ENCODE peak calls at places on chromosome 3, in six cellular contexts. Z, Y, O, L, F and E are unnamed samples. For H3K9me3, the result is how much of the 10 kb centered on the place peaks cover.

GRCh38 chr3:149936812-149937230 is 33.9 kb downstream of the PFN2 start:
- DNase-seq in Z (peak), Y (no peak), O (peak), L (no peak), F (peak), E (peak)

GRCh38 chr3:53744351-53744750 is 101.9 kb downstream of the CHDH start:
- DNase-seq in Z (peak), Y (no peak), O (no peak), L (no peak), F (no peak), E (no peak)

GRCh38 chr3:59368887-59369286 is 319.1 kb upstream of the CFAP20DC start:
- DNase-seq in Z (no peak), Y (no peak), O (no peak), L (no peak), F (no peak), E (no peak)

GRCh38 chr3:24181256-24181655 is 236.2 kb downstream of the NR1D2 start:
- DNase-seq in Z (no peak), Y (no peak), O (no peak), L (no peak), F (no peak), E (no peak)

GRCh38 chr3:151226825-151227224 is 23.8 kb upstream of the GPR171 start:
- DNase-seq in Z (no peak), Y (no peak), O (no peak), L (no peak), F (no peak), E (no peak)

GRCh38 chr3:14801031-14801430 is 17.7 kb upstream of the FGD5 start:
- DNase-seq in Z (no peak), Y (no peak), O (no peak), L (no peak), F (no peak), E (no peak)

GRCh38 chr3:190302209-190302885 is 19.9 kb downstream of the CLDN1 start:
- DNase-seq in Z (no peak), Y (no peak), O (no peak), L (no peak), F (no peak), E (no peak)

GRCh38 chr3:50412355-50412754 is 53.0 kb upstream of the TMEM115 start:
- DNase-seq in Z (no peak), Y (no peak), O (no peak), L (no peak), F (no peak), E (no peak)

GRCh38 chr3:11718582-11719405 is 75.1 kb upstream of the VGLL4 start:
- DNase-seq in Z (no peak), Y (peak), O (peak), L (no peak), F (peak), E (no peak)

GRCh38 chr3:197525706-197526105 is 30.1 kb downstream of the BDH1 start:
- DNase-seq in Z (peak), Y (no peak), O (no peak), L (no peak), F (no peak), E (no peak)

GRCh38 chr3:58924581-58924980 is 125.2 kb downstream of the CFAP20DC start:
- DNase-seq in Z (no peak), Y (no peak), O (no peak), L (no peak), F (no peak), E (no peak)

GRCh38 chr3:161770532-161771386 is 274.2 kb downstream of the OTOL1 start:
- DNase-seq in Z (no peak), Y (no peak), O (no peak), L (no peak), F (no peak), E (no peak)

GRCh38 chr3:148036331-148036881 is 627.2 kb downstream of the ZIC1 start:
- DNase-seq in Z (no peak), Y (no peak), O (no peak), L (no peak), F (no peak), E (no peak)

GRCh38 chr3:100105536-100105935 is 8.8 kb downstream of the FILIP1L start:
- DNase-seq in Z (no peak), Y (no peak), O (no peak), L (no peak), F (no peak), E (no peak)

GRCh38 chr3:140617135-140617534 is 60.7 kb upstream of the TRIM42 start:
- DNase-seq in Z (no peak), Y (no peak), O (no peak), L (no peak), F (no peak), E (no peak)

GRCh38 chr3:138549578-138549977 is 44.5 kb downstream of the CEP70 start:
- DNase-seq in Z (no peak), Y (no peak), O (no peak), L (no peak), F (no peak), E (no peak)

GRCh38 chr3:100044369-100044768 is 69.9 kb downstream of the FILIP1L start:
- DNase-seq in Z (no peak), Y (no peak), O (no peak), L (no peak), F (no peak), E (no peak)

GRCh38 chr3:150345021-150345538 is 63.0 kb upstream of the TSC22D2 start:
- DNase-seq in Z (peak), Y (no peak), O (no peak), L (no peak), F (peak), E (peak)

GRCh38 chr3:71423151-71423906 is 160.2 kb downstream of the FOXP1 start:
- DNase-seq in Z (no peak), Y (peak), O (no peak), L (no peak), F (no peak), E (no peak)

GRCh38 chr3:178618197-178618596 is 82.0 kb downstream of the KCNMB2 start:
- DNase-seq in Z (no peak), Y (no peak), O (no peak), L (no peak), F (no peak), E (no peak)

GRCh38 chr3:49007771-49008528 is 759 bp downstream of the WDR6 start:
- DNase-seq in Z (peak), Y (peak), O (peak), L (peak), F (peak), E (no peak)

GRCh38 chr3:195763248-195763830 is 42.6 kb downstream of the MUC20 start:
- DNase-seq in Z (no peak), Y (no peak), O (no peak), L (no peak), F (no peak), E (no peak)

GRCh38 chr3:148757238-148757930 is 59.7 kb downstream of the AGTR1 start:
- DNase-seq in Z (no peak), Y (no peak), O (no peak), L (peak), F (no peak), E (no peak)

GRCh38 chr3:16477501-16477900 is 36.0 kb downstream of the RFTN1 start:
- DNase-seq in Z (no peak), Y (no peak), O (no peak), L (no peak), F (no peak), E (no peak)
- H3K9me3 ChIP-seq in Z (under half), Y (under half), O (under half), L (under half), F (under half), E (under half)

DNA sequence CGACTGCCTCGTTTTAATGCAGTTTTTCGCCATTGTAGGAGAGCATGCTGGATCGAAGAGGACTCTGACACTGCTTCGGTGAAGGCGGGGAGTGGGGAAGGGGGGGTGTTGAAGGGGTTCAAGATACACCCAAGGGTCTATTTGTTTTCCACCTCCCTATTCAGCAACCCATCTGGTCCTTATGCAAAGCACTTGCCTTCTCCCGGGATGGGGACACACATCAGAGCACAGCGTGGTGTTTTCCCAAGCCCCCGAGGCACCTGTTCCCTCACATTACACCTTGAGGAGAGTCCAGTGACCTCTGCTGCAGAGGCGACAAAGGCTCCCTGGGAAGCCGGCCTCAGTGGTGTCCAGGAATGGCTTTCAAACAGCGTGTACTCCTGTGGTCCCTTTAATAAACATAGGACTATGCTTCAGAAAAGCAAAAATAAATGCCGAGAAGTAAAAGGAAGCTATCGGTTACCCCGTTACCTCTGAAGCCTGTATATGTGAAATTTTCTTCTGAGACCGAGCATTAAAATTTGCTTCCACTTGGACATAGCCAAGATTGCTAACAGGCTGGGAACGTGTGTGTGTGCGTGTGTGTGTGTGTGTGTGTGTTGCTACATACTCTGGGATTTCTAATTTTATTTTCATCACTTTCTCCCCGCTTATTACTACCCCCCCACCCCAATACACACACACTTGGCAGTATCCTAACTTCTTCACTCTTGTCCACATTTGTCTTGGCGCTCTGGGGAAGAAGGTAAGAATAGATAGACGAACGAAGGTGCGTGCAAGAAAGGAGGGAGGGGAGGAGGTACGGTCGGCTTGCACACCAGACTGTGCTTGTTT is 53.2 kb downstream of the CCDC54 start:
- DNase-seq in Z (peak), Y (no peak), O (peak), L (no peak), F (peak), E (no peak)
- H3K27ac ChIP-seq in Z (no peak), Y (peak), O (peak), L (no peak), F (peak), E (no peak)

DNA sequence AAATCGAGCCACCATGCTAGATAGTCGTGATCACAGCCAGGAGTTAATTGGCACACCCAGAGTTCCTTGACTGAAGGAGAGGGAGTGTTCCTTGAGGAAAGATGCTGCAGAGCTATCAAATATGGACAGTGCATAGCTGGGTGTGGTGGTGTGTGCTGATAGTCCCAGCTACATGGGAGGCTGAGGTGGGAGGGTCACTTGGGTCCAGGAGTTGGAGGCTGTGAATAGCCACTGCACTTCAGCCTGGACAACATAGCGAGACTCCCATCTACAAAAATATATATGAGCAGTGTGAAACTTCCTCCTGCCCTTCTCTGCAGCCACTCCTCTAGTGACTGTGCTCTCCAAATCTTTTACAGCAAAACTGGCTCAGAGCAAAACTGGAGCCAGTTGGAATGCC is 10.0 kb upstream of the USP13 start:
- DNase-seq in Z (no peak), Y (no peak), O (no peak), L (no peak), F (no peak), E (no peak)
- H3K9me3 ChIP-seq in Z (under half), Y (under half), O (under half), L (under half), F (under half), E (under half)

GRCh38 chr3:97691354-97691753 is 73.2 kb upstream of the ARL6 start:
- DNase-seq in Z (no peak), Y (no peak), O (no peak), L (no peak), F (no peak), E (no peak)
- H3K27ac ChIP-seq in Z (no peak), Y (no peak), O (no peak), L (no peak), F (no peak), E (no peak)

DNA sequence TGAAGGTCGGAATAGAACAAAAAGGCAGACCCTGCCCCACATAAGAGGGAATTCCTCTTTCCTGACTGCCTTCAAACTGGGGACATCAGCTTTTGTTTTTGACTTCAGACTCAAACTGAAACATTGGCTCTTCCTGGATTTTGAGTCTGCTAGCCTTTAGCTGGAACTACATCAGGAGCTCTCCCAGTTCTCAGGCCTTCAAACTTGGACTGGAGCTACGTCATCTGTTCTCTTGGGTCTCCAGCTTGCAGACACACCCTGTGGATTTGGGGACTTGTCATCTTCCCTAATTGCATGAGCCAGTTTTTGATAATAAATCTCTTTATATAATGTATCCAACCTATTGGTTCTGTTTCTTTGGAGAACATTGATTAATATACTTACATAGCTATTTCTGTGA is 798.1 kb downstream of the TBL1XR1 start:
- DNase-seq in Z (no peak), Y (no peak), O (no peak), L (no peak), F (no peak), E (no peak)
- H3K9me3 ChIP-seq in Z (under half), Y (under half), O (under half), L (under half), F (under half), E (under half)

GRCh38 chr3:187567741-187568140 is 102.5 kb downstream of the SST start:
- DNase-seq in Z (no peak), Y (no peak), O (no peak), L (peak), F (no peak), E (no peak)
- H3K27ac ChIP-seq in Z (peak), Y (no peak), O (no peak), L (peak), F (no peak), E (no peak)

GRCh38 chr3:127886276-127886862 is 28.7 kb upstream of the KBTBD12 start:
- DNase-seq in Z (no peak), Y (no peak), O (no peak), L (no peak), F (no peak), E (no peak)

GRCh38 chr3:127887321-127887720 is 27.7 kb upstream of the KBTBD12 start:
- DNase-seq in Z (no peak), Y (no peak), O (no peak), L (no peak), F (no peak), E (no peak)

GRCh38 chr3:127888564-127889107 is 26.4 kb upstream of the KBTBD12 start:
- DNase-seq in Z (no peak), Y (peak), O (peak), L (no peak), F (no peak), E (no peak)

GRCh38 chr3:127889976-127890650 is 24.9 kb upstream of the KBTBD12 start:
- DNase-seq in Z (no peak), Y (no peak), O (no peak), L (no peak), F (no peak), E (no peak)

DNA sequence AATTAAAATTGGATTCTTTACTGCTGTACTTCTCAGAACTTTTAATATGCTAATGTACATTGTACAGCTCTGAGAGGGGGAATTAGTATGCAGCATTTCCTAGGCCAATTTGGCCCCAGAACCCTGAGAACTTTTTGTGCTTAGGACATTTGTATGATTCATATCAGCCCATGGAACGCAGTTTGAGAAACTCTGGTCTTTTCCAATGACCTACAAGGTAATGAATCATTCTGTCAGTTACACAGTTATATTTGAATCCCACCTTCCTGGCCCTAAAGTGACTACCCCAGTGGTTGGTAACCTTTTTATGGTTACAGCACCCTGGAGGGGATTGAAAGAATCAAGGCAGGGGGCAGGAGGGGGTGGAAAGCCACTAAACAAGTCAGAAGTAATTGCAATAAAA is 25.6 kb upstream of the KBTBD12 start:
- DNase-seq in Z (no peak), Y (no peak), O (peak), L (no peak), F (no peak), E (no peak)
- H3K9me3 ChIP-seq in Z (under half), Y (under half), O (under half), L (under half), F (under half), E (under half)

DNA sequence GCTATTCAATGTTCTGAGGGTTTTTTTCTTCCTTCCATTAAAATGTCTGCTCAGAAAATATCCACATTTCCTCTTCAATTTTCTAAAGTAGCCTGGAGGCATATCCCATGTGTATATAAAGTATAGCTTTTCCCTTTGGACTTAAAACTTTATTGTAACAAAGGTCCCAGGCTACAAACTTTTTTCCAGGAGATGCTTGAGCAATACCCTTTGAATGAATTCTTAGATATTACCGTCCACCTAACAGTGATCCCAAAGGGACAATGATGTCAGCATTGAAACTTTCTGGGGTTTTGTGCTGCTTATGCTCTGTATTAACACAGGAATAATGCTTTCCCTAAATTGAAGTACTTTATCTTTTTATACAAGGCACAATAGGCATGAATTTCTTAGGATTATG is 525.2 kb downstream of the CADM2 start:
- DNase-seq in Z (no peak), Y (no peak), O (no peak), L (no peak), F (no peak), E (no peak)
- H3K27ac ChIP-seq in Z (no peak), Y (no peak), O (no peak), L (no peak), F (no peak), E (no peak)

DNA sequence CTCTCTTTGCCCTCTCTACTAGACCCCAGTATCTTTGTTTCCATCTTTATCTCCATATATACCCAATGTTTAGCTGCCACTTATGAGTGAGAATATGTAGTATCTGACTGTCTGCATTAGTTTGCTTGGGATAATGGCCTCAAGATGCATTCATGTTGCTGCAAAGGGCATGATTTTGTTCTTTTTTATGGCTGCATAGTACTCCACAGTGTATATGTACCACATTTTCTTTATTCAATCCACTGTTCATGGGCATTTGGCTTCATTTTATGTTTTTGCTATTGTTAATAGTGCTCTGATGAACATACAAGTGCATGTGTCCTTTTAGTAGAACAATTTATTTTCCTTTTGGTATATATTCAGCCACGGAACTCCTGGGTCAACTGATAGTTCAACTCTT is 671.5 kb upstream of the GRM7 start:
- DNase-seq in Z (no peak), Y (no peak), O (no peak), L (no peak), F (no peak), E (no peak)
- H3K9me3 ChIP-seq in Z (under half), Y (under half), O (under half), L (under half), F (under half), E (under half)